ENCODE peak calls at places on chromosomes 4 and X, in six cellular contexts. N is M059J; E is HEK293T; W is hepatocyte; H is stimulated activated CD4-positive, alpha-beta T cell treated with anti-CD3 and anti-CD28 coated beads, Interleukin-15, amount 100 ng/mL, for 1 hour; X is NCI-H1436. Q is an unnamed sample.

GRCh38 chrX:130100180-130100579 is 10.1 kb downstream of the ELF4 start:
- DNase-seq in N (peak; percentile 59), E (no peak), W (no peak), H (no peak), X (no peak), Q (no peak)

GRCh38 chr4:176778491-176778890 is 14.2 kb downstream of the VEGFC start:
- DNase-seq in N (peak; percentile 68), E (no peak), W (no peak), H (no peak), X (peak; percentile 9), Q (no peak)

GRCh38 chr4:5635826-5636196 is 72.5 kb downstream of the EVC2 start:
- DNase-seq in N (peak; percentile 50), E (no peak), W (no peak), H (no peak), X (no peak), Q (no peak)

GRCh38 chrX:120287513-120288112 is 23.6 kb downstream of the TMEM255A start:
- DNase-seq in N (no peak), E (no peak), W (no peak), H (no peak), X (no peak), Q (no peak)

GRCh38 chr4:185638548-185639301 is 103.4 kb upstream of the PDLIM3 start:
- DNase-seq in N (no peak), E (no peak), W (peak; percentile 17), H (no peak), X (no peak), Q (no peak)

GRCh38 chr4:138158746-138159297 is 83.3 kb downstream of the SLC7A11 start:
- DNase-seq in N (peak; percentile 79), E (no peak), W (no peak), H (no peak), X (no peak), Q (no peak)

GRCh38 chr4:97759785-97760184 is 383.5 kb downstream of the STPG2 start:
- DNase-seq in N (no peak), E (no peak), W (no peak), H (no peak), X (no peak), Q (no peak)

GRCh38 chr4:87188932-87189331 is 31.5 kb downstream of the KLHL8 start:
- DNase-seq in N (no peak), E (no peak), W (no peak), H (no peak), X (no peak), Q (no peak)

GRCh38 chr4:149048451-149049143 is 606.4 kb upstream of the NR3C2 start:
- DNase-seq in N (no peak), E (no peak), W (no peak), H (no peak), X (no peak), Q (no peak)

GRCh38 chr4:61572160-61572559 is 372.0 kb downstream of the ADGRL3 start:
- DNase-seq in N (peak; percentile 3), E (no peak), W (no peak), H (no peak), X (no peak), Q (no peak)

Q was measured in GM13977.